ENCODE peak calls at places on chromosomes 1 and 21, in four cellular contexts. One of them, this sample, is unnamed.

GRCh38 chr1:168735987-168736386 is 7.0 kb upstream of the DPT start:
- DNase-seq in spleen: no peak
- DNase-seq in heart left ventricle: no peak
- DNase-seq in uterus: no peak
- DNase-seq in this sample: no peak

GRCh38 chr1:27922272-27922671 is 12.5 kb upstream of the SMPDL3B start:
- DNase-seq in spleen: no peak
- DNase-seq in heart left ventricle: no peak
- DNase-seq in uterus: no peak
- DNase-seq in this sample: no peak

GRCh38 chr1:179876289-179876715 is 1.3 kb downstream of the TOR1AIP2 start:
- DNase-seq in spleen: no peak
- DNase-seq in heart left ventricle: no peak
- DNase-seq in uterus: no peak
- DNase-seq in this sample: no peak

GRCh38 chr1:21909286-21909759 is 27.8 kb downstream of the HSPG2 start:
- DNase-seq in spleen: no peak
- DNase-seq in heart left ventricle: no peak
- DNase-seq in uterus: peak; percentile 47
- DNase-seq in this sample: no peak

GRCh38 chr1:247287460-247287859 is 31.6 kb downstream of the VN1R5 start:
- DNase-seq in spleen: no peak
- DNase-seq in heart left ventricle: no peak
- DNase-seq in uterus: no peak
- DNase-seq in this sample: peak; percentile 5

GRCh38 chr1:94160811-94161210 is 39.9 kb upstream of the ABCA4 start:
- DNase-seq in spleen: no peak
- DNase-seq in heart left ventricle: no peak
- DNase-seq in uterus: no peak
- DNase-seq in this sample: no peak

GRCh38 chr1:218351617-218352438 is 6.7 kb downstream of the TGFB2 start:
- DNase-seq in spleen: peak; percentile 83
- DNase-seq in heart left ventricle: no peak
- DNase-seq in uterus: peak; percentile 42
- DNase-seq in this sample: no peak

GRCh38 chr21:34807881-34808568 is 139.2 kb downstream of the CLIC6 start:
- DNase-seq in spleen: peak; percentile 83
- DNase-seq in heart left ventricle: no peak
- DNase-seq in uterus: peak; percentile 37
- DNase-seq in this sample: no peak

DNA sequence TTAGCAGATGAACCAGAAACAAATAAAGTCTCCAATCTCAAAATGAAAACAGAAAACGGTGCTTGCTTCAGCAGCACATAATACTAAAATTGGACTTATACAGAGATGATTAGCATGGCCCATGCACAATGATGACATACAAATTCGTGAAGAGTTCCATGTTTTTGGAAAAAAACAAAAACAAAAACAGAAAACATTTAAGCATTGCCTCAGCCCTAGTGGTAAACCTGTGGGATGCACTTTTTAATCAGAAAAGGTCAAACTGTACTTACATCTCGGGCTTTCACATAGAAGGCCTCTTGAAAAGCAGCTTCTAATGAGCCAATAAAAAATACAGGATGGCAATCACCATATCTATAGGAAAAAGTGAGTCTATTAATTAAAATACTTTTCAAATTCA is 159.1 kb upstream of the DMRTA2 start:
- DNase-seq in spleen: no peak
- DNase-seq in heart left ventricle: no peak
- DNase-seq in uterus: no peak
- DNase-seq in this sample: no peak
- TF ChIP-seq CTCF in spleen: no peak
- TF ChIP-seq CTCF in heart left ventricle: no peak
- TF ChIP-seq CTCF in uterus: no peak
- TF ChIP-seq CTCF in this sample: no peak

DNA sequence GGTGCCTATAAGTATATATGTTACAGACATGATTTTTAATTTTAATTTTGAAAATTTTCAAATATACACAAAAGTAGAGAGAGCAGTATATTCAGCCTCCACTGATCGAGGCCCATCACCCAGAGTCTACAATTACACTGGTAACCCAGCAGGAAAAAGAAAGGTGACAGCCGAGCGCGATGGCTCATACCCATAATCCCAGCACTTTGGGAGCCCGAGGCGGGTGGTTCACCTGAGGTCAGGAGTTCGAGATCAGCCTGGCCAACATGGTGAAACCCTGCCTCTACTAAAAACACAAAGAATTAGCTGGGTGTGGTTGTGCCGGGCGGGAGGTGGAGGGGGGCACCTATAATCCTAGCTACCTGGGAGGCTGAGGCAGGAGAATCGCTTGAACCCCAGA is 1.4 kb downstream of the YBEY start:
- DNase-seq in spleen: no peak
- DNase-seq in heart left ventricle: no peak
- DNase-seq in uterus: no peak
- DNase-seq in this sample: no peak
- H3K4me3 ChIP-seq in spleen: peak overlapping the region; percentile 90
- H3K4me3 ChIP-seq in heart left ventricle: no peak overlapping the region
- H3K4me3 ChIP-seq in uterus: no peak overlapping the region
- H3K4me3 ChIP-seq in this sample: no peak overlapping the region

DNA sequence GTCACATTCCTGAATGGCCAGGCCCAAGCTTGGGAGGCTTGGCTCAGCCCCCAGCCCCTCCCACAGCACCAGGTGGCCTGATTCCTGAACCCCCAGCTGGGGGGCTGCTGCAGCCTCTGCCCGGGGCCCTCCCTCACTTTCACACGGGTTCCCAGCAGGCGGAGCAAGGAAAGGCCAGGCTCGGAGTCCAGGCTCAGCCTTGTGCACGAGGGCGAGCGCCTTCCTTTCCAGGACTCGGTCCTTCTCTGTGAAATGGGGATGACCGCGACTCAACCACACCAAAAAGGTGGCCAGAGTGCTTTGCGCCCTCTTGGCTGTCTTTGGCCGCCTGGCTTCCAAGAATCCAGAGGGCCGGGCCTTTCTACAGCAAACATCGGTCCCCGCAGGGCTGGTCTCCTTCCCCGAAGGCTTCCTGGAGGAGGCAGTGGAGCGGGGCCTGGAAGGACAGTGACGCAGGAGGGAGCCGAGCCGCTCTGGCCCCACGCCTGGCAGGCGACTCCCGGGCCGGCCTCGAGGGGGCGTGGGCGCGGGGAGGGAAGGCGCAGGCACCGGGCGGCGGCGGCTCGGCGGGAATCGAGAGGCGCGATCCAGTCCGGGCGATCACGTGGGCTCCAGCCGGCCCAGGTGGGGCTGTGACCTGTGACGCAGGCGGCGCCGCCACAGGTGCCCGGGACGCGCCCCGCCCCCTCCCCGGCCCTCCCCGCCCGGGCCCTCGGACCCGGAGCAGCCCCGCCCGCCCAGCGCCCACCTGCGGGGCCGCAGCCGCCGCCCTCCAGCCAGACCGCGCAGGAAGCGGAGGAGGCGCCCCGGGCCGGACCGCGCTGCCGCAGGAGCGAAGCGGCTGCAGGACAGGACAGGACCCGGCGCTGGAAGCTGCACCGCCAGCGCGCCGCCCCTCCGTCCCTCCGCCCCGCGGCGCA is at the start of gene ARHGEF16:
- DNase-seq in spleen: no peak
- DNase-seq in heart left ventricle: peak; percentile 64
- DNase-seq in uterus: no peak
- DNase-seq in this sample: no peak
- TF ChIP-seq CTCF in spleen: peak; percentile 20
- TF ChIP-seq CTCF in heart left ventricle: peak; percentile 32
- TF ChIP-seq CTCF in uterus: peak; percentile 31
- TF ChIP-seq CTCF in this sample: no peak

DNA sequence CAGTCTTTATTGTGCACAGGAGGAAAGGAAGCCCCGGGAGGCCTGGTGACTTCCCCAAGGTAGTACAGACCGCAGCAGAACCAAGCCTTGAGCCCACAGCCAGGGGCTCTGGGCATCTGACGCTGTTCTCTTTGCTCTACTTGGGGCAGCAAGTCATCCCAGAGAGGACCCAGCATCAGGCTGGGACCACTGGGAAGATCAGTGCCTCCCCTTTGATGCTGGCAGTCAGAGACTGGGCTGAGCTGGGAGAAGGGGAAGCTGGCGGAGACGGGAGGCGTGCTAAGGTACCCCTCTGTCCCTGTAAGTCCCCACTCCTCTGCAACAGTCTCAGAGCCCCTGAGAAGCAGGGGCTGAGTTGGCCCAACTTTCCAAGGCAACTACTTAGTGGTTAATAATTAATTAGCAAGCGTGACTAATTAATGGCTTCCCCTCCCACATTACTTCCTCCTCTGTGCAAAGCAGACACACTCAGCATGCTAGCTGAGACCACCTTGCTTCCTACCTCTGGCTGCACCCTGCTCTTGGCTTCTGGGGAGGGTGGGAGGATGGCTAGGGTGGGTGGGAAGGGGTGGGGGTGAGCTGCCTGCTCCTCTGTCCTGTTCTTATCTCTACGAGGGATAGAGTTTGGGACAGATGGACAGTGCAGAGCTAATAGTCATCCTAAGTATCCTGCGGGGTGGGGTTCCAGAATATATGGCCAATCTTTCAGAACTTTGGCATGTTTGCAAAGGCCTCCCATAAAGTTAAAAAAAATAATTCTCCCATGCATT is 1.3 kb downstream of the INAVA start:
- DNase-seq in spleen: peak; percentile 63
- DNase-seq in heart left ventricle: no peak
- DNase-seq in uterus: no peak
- DNase-seq in this sample: no peak
- H3K4me3 ChIP-seq in spleen: no peak overlapping the region
- H3K4me3 ChIP-seq in heart left ventricle: no peak overlapping the region
- H3K4me3 ChIP-seq in uterus: no peak overlapping the region
- H3K4me3 ChIP-seq in this sample: no peak overlapping the region

GRCh38 chr21:38930065-38930464 is 124.3 kb downstream of the ETS2 start:
- DNase-seq in spleen: no peak
- DNase-seq in heart left ventricle: no peak
- DNase-seq in uterus: no peak
- DNase-seq in this sample: no peak

GRCh38 chr21:38929652-38930051 is 123.9 kb downstream of the ETS2 start:
- DNase-seq in spleen: no peak
- DNase-seq in heart left ventricle: no peak
- DNase-seq in uterus: no peak
- DNase-seq in this sample: no peak

GRCh38 chr21:38929137-38929536 is 123.4 kb downstream of the ETS2 start:
- DNase-seq in spleen: no peak
- DNase-seq in heart left ventricle: no peak
- DNase-seq in uterus: no peak
- DNase-seq in this sample: no peak

GRCh38 chr21:38933731-38934130 is 128.0 kb downstream of the ETS2 start:
- DNase-seq in spleen: no peak
- DNase-seq in heart left ventricle: no peak
- DNase-seq in uterus: no peak
- DNase-seq in this sample: no peak

DNA sequence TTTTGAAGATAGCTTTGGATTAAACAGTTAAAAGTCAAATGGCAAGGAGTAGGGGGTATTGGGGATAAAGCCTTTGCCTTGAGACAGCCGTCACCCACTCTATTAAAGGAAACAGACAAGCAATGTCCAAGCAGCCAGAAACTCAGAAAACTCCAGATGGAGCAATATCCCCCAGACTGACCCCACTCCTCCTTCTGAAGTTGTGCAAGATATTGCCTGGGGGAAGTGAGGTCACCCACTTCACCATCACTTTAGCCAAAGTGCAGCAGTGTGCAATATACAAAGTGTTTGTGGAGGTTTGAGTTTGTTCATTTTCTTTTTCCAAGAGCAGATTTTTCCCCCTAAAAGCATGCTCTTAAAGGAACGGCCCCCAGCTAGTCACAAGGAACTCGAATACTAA is 125.1 kb downstream of the ETS2 start:
- DNase-seq in spleen: no peak
- DNase-seq in heart left ventricle: no peak
- DNase-seq in uterus: no peak
- DNase-seq in this sample: no peak
- TF ChIP-seq CTCF in spleen: no peak
- TF ChIP-seq CTCF in heart left ventricle: no peak
- TF ChIP-seq CTCF in uterus: no peak
- TF ChIP-seq CTCF in this sample: no peak

DNA sequence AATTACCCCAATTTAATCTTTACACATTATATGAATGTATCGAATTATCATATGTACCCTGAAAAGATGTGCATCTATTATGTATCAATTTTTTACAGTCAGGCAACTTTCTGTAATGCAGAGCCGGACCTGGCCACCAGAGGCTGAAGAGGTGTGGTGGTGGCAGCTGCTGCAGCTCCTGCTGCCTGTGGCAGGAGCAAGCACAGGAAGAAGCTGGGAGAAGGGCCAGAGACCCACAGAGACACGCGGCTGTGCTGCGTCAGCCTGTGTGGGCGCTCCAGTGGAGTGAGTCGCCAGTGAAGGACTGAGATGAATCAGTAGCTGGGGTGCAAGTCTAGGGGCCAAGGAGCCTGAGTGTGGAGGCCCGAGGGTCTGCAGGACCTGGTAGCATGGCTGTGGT is 74.3 kb upstream of the COG2 start:
- DNase-seq in spleen: no peak
- DNase-seq in heart left ventricle: no peak
- DNase-seq in uterus: no peak
- DNase-seq in this sample: no peak
- H3K4me3 ChIP-seq in spleen: no peak overlapping the region
- H3K4me3 ChIP-seq in heart left ventricle: no peak overlapping the region
- H3K4me3 ChIP-seq in uterus: no peak overlapping the region
- H3K4me3 ChIP-seq in this sample: no peak overlapping the region

DNA sequence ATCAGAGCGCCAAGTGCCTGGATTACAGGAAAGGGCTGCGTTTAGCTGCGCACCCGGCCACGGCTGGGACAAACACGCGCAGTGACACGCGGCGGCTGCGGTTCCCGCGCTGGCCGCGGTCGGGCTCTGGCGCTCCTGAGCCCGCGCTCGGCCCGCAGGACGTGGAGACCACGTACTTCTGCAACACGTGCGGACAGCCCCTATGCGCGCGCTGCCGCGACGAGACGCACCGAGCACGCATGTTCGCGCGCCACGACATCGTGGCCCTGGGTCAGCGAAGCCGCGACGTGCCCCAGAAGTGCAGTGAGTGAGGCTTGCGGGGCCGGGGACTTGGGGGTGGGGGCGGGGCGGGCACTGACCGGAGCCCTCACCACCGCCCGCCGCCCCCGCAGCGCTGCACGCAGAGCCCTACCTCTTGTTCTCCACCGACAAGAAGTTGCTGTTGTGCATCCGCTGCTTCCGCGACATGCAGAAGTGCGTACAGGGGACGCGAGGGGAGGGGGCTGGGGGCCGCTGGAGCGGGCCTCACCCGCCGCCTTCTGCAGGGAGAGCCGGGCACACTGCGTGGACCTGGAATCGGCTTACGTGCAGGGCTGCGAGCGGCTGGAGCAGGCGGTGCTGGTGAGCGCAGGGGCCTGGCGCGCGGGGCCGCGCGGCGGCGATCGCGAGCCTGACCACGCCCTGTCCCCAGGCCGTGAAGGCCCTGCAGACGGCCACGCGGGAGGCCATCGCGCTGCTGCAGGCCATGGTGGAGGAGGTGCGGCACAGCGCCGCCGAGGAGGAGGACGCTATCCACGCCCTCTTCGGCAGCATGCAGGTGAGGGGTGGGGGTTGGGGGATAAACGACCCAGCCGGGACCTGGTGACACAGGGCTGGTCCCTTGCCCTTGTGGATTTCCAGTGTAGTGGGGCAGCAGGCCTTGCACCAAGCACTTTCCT is 3.1 kb downstream of the RNF207 start:
- DNase-seq in spleen: no peak
- DNase-seq in heart left ventricle: peak; percentile 68
- DNase-seq in uterus: no peak
- DNase-seq in this sample: no peak
- TF ChIP-seq CTCF in spleen: peak; percentile 27
- TF ChIP-seq CTCF in heart left ventricle: peak; percentile 16
- TF ChIP-seq CTCF in uterus: peak; percentile 71
- TF ChIP-seq CTCF in this sample: peak; percentile 34